ENCODE peak calls at places on chromosomes 2 and 18, in four cellular contexts. One of them, this sample, is unnamed.
A peak's percentile ranks its signal among the peaks of the same experiment; 100 is the strongest.

GRCh38 chr2:239588451-239589269 is 187.8 kb upstream of the HDAC4 start:
- DNase-seq in HepG2: no peak
- DNase-seq in K562: no peak
- DNase-seq in GM12878: no peak
- DNase-seq in this sample: peak; percentile 2

GRCh38 chr2:77604953-77605947 is 83.1 kb upstream of the LRRTM4 start:
- DNase-seq in K562: no peak
- DNase-seq in GM12878: no peak
- DNase-seq in HepG2: peak; percentile 66
- DNase-seq in this sample: no peak

GRCh38 chr2:238038203-238038602 is 22.6 kb upstream of the SCLY start:
- DNase-seq in GM12878: no peak
- DNase-seq in HepG2: no peak
- DNase-seq in K562: no peak
- DNase-seq in this sample: no peak

GRCh38 chr2:101063352-101063751 is 61.3 kb downstream of the RPL31 start:
- DNase-seq in HepG2: peak; percentile 25
- DNase-seq in K562: no peak
- DNase-seq in GM12878: no peak
- DNase-seq in this sample: no peak

GRCh38 chr2:162174778-162175177 is 22.7 kb upstream of the GCG start:
- DNase-seq in GM12878: no peak
- DNase-seq in K562: no peak
- DNase-seq in HepG2: no peak
- DNase-seq in this sample: no peak

GRCh38 chr2:38376346-38376682 is 759 bp downstream of the ATL2 start:
- DNase-seq in K562: peak; percentile 19
- DNase-seq in GM12878: peak; percentile 31
- DNase-seq in HepG2: peak; percentile 73
- DNase-seq in this sample: no peak

GRCh38 chr2:229728360-229728759 is 14.0 kb upstream of the DNER start:
- DNase-seq in HepG2: no peak
- DNase-seq in K562: no peak
- DNase-seq in GM12878: no peak
- DNase-seq in this sample: no peak

GRCh38 chr18:44601447-44601846 is 79.2 kb upstream of the SETBP1 start:
- DNase-seq in GM12878: no peak
- DNase-seq in HepG2: no peak
- DNase-seq in K562: no peak
- DNase-seq in this sample: no peak

GRCh38 chr2:180359522-180360282 is 352.6 kb upstream of the CWC22 start:
- DNase-seq in K562: no peak
- DNase-seq in HepG2: no peak
- DNase-seq in GM12878: peak; percentile 64
- DNase-seq in this sample: no peak

GRCh38 chr2:223010641-223011040 is 41.3 kb upstream of the KCNE4 start:
- DNase-seq in GM12878: no peak
- DNase-seq in HepG2: no peak
- DNase-seq in K562: no peak
- DNase-seq in this sample: no peak

GRCh38 chr2:57696016-57696415 is 350.6 kb upstream of the VRK2 start:
- DNase-seq in HepG2: no peak
- DNase-seq in GM12878: no peak
- DNase-seq in K562: no peak
- DNase-seq in this sample: no peak

GRCh38 chr2:26816893-26817292 is 31.0 kb downstream of the CENPA start:
- DNase-seq in HepG2: no peak
- DNase-seq in K562: peak; percentile 33
- DNase-seq in GM12878: no peak
- DNase-seq in this sample: peak; percentile 55

GRCh38 chr2:231364961-231365810 is 30.3 kb upstream of the B3GNT7 start:
- DNase-seq in GM12878: no peak
- DNase-seq in K562: peak; percentile 27
- DNase-seq in HepG2: peak; percentile 92
- DNase-seq in this sample: no peak

GRCh38 chr2:46648141-46648742 is 168.9 kb downstream of the TMEM247 start:
- DNase-seq in HepG2: peak; percentile 64
- DNase-seq in GM12878: no peak
- DNase-seq in K562: no peak
- DNase-seq in this sample: no peak

GRCh38 chr2:78940998-78941397 is 84.5 kb upstream of the REG3G start:
- DNase-seq in GM12878: no peak
- DNase-seq in HepG2: no peak
- DNase-seq in K562: no peak
- DNase-seq in this sample: no peak

GRCh38 chr2:202822411-202822810 is 49.2 kb downstream of the ICA1L start:
- DNase-seq in HepG2: no peak
- DNase-seq in GM12878: no peak
- DNase-seq in K562: no peak
- DNase-seq in this sample: no peak

GRCh38 chr2:3348771-3349170 is 28.8 kb downstream of the EIPR1 start:
- DNase-seq in GM12878: no peak
- DNase-seq in HepG2: no peak
- DNase-seq in K562: no peak
- DNase-seq in this sample: no peak

GRCh38 chr2:143629344-143629743 is 500.1 kb downstream of the ARHGAP15 start:
- DNase-seq in HepG2: no peak
- DNase-seq in K562: no peak
- DNase-seq in GM12878: no peak
- DNase-seq in this sample: no peak

GRCh38 chr2:72837171-72837570 is 11.3 kb upstream of the EXOC6B start:
- DNase-seq in GM12878: no peak
- DNase-seq in K562: no peak
- DNase-seq in HepG2: no peak
- DNase-seq in this sample: no peak

GRCh38 chr18:33817096-33817495 is 239.1 kb downstream of the ASXL3 start:
- DNase-seq in HepG2: no peak
- DNase-seq in GM12878: no peak
- DNase-seq in K562: no peak
- DNase-seq in this sample: no peak
- TF ChIP-seq ATF2 in HepG2: no peak
- TF ChIP-seq ATF2 in GM12878: no peak
- TF ChIP-seq ATF2 in K562: no peak
- TF ChIP-seq ATF2 in this sample: no peak

DNA sequence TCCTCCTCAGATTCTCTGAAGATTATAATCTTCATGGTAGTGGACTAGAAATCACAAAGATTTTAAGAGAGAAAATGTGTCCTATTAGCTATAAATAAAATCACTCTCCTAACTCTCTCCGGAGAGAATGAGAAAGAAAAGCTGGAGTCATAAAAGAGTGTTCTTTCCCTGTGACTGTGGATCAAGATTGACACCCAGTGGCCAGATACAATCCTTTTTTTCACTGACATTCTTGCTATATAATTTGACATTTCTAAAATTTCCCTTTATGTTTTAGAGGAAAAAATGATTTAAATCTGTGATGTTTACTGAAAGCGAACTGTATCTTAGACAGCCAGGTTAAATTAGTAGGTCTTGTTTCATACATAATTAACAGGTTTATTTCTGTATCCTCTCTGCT is 35.4 kb upstream of the LRP2 start:
- DNase-seq in GM12878: no peak
- DNase-seq in HepG2: no peak
- DNase-seq in K562: no peak
- DNase-seq in this sample: no peak
- TF ChIP-seq ESRRA in GM12878: no peak
- TF ChIP-seq ESRRA in HepG2: no peak
- TF ChIP-seq ESRRA in K562: no peak
- TF ChIP-seq ESRRA in this sample: no peak

GRCh38 chr2:70962885-70963878 is 15.2 kb upstream of the ANKRD53 start:
- DNase-seq in HepG2: no peak
- DNase-seq in GM12878: no peak
- DNase-seq in K562: no peak
- DNase-seq in this sample: no peak
- TF ChIP-seq CREM in HepG2: no peak
- TF ChIP-seq CREM in GM12878: no peak
- TF ChIP-seq CREM in K562: no peak
- TF ChIP-seq CREM in this sample: no peak

DNA sequence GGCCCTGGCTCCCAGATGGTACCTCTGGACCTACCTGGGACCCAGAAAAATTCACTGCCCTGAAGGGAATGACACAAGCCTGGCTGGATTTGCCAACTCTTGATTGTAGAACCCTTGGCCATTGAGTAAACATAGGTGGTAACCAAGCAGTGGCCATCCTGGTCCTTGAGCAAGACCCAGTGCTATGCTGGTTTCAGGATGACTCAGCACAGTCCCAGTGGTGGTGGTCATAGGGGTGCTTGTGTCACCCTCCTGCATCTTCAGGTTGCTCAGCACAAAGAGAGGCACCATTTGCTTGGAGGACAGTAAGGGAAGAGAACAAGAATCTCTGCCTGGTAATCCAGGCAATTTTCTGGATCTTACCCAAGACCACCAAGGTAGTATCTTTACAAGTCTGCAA is 52.9 kb downstream of the UPP2 start:
- DNase-seq in K562: no peak
- DNase-seq in GM12878: no peak
- DNase-seq in HepG2: no peak
- DNase-seq in this sample: no peak
- TF ChIP-seq ATF2 in K562: no peak
- TF ChIP-seq ATF2 in GM12878: no peak
- TF ChIP-seq ATF2 in HepG2: no peak
- TF ChIP-seq ATF2 in this sample: no peak

DNA sequence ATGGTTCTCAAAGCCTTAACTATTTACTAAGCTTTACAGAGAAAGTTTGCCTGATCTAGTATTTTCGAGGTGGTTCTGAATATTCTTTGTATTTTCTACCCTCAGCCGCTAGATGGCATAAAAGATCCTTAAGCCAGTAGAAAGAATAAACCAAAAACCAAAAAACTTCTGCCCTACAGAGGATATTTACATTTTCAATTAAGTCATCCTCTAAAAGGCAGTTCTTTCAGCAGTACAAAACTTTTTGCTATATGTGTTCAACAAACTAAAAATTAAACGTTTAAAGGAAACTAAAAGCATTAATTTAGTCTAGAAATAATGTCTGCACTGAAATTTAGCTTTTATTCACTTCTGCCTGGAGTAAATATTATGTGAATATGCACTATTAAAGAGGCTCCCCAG is 297.5 kb downstream of the PIEZO2 start:
- DNase-seq in HepG2: peak; percentile 57
- DNase-seq in GM12878: peak; percentile 61
- DNase-seq in K562: peak; percentile 44
- DNase-seq in this sample: no peak
- TF ChIP-seq ESRRA in HepG2: no peak
- TF ChIP-seq ESRRA in GM12878: no peak
- TF ChIP-seq ESRRA in K562: no peak
- TF ChIP-seq ESRRA in this sample: no peak

GRCh38 chr2:160375037-160375436 is 118.6 kb downstream of the RBMS1 start:
- DNase-seq in HepG2: no peak
- DNase-seq in K562: no peak
- DNase-seq in GM12878: no peak
- DNase-seq in this sample: no peak

GRCh38 chr2:160377204-160377995 is 116.2 kb downstream of the RBMS1 start:
- DNase-seq in HepG2: no peak
- DNase-seq in GM12878: no peak
- DNase-seq in K562: no peak
- DNase-seq in this sample: no peak

GRCh38 chr2:160379399-160379798 is 114.2 kb downstream of the RBMS1 start:
- DNase-seq in K562: no peak
- DNase-seq in GM12878: no peak
- DNase-seq in HepG2: no peak
- DNase-seq in this sample: no peak

GRCh38 chr2:160375802-160376469 is 117.7 kb downstream of the RBMS1 start:
- DNase-seq in GM12878: no peak
- DNase-seq in HepG2: no peak
- DNase-seq in K562: no peak
- DNase-seq in this sample: no peak

DNA sequence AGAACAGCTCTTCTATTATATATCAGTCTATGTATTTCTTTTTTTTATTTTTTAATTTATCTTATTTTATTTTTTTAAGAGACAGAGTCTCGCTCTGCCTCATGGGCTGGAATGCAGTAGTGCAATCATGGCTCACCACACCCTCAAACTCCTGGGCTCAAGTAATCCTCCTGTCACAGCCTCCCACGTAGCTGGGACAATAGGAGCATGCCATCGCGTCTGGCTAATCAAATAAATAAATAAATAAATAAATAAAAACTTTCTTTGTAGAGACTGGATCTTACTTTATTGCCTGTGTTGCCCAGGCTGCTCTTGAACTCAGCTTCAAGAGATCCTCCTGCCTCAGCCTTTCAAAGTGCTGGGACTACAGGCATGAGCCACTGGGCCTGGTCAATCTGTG is 117.0 kb downstream of the RBMS1 start:
- DNase-seq in K562: no peak
- DNase-seq in HepG2: no peak
- DNase-seq in GM12878: no peak
- DNase-seq in this sample: no peak
- TF ChIP-seq CREM in K562: no peak
- TF ChIP-seq CREM in HepG2: no peak
- TF ChIP-seq CREM in GM12878: no peak
- TF ChIP-seq CREM in this sample: no peak

DNA sequence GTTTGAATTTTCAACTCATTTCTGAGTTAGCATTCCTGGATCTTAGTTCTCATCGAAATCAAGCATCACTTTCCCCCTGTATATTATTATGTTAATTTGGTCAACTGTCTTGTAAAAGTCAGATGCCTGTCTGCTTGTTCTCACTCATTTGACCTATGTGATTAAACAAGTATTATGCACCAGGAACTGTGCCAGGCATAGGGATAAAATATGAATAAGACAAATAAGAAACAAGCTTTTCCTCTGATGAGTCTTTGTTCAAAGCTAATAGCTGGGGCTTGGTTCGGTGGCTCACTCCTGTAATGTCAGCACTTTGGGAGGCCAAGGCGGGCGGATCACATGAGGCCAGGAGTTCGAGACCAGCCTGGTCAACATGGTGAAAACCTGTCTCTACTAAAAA is 19.7 kb upstream of the EMILIN2 start:
- DNase-seq in HepG2: no peak
- DNase-seq in K562: no peak
- DNase-seq in GM12878: no peak
- DNase-seq in this sample: no peak
- TF ChIP-seq ATF2 in HepG2: no peak
- TF ChIP-seq ATF2 in K562: no peak
- TF ChIP-seq ATF2 in GM12878: no peak
- TF ChIP-seq ATF2 in this sample: no peak

DNA sequence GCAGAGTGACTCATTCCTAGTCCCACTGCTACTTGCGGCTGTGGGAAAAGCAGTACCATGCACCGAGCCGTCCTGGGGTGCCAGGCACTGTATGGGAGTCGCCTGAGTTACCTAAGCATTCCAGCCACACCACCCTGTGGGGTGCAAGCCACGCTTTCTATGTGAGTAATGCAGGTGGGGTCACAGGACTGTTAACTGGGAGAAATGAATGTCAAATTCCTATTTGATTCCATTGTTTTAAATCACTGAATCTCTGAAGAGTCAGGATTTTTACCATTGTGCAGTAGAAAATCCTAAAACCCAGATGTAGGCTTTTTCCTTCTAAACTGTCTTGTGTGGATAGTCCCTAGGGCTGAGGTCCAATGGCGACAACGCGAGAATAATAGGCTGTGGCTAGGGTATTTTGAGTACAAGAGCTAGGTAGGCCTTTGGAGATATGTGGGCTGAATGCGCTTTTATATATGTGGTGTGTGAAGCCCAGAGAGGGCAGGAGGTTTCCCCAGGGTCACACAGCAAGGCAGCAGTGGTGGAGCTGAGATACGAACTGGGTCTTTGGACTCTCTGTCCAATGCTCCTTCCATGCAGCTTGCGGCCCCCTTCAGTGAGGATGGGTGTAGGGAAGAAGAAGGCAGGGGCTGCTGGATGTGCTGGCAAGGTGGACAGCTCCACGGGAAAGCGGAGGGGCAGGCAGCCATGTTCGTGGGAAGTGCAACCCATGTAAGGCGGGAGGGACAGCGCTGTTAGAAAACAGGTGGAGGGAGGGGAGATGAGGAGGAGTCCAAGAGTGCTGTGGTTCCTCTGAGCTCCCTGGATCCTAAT is 83.2 kb downstream of the DDX1 start:
- DNase-seq in K562: no peak
- DNase-seq in GM12878: no peak
- DNase-seq in HepG2: no peak
- DNase-seq in this sample: no peak
- TF ChIP-seq ESRRA in K562: no peak
- TF ChIP-seq ESRRA in GM12878: no peak
- TF ChIP-seq ESRRA in HepG2: no peak
- TF ChIP-seq ESRRA in this sample: no peak